ENCODE peak calls at places on chromosomes 3 and 15, in eight cellular contexts. D is fibroblast of the conjunctiva; C is RPMI8226; B is activated T-cell treated with anti-CD3 and anti-CD28 coated beads, Interleukin-2, amount 50 U/mL, for 72 hours; M is lower lobe of right lung; V is SW 1271; N is Peyer's patch; S is left lung. E is an unnamed sample.

GRCh38 chr3:120393252-120393651 is 44.1 kb upstream of the LRRC58 start:
- DNase-seq in D (no peak), C (no peak), B (no peak), M (no peak), V (no peak), N (no peak), S (no peak), E (no peak)

GRCh38 chr3:60737633-60738399 is 513.4 kb downstream of the FHIT start:
- DNase-seq in D (no peak), C (no peak), B (no peak), M (no peak), V (no peak), N (no peak), S (no peak), E (no peak)

GRCh38 chr3:31645233-31645632 is 112.5 kb downstream of the STT3B start:
- DNase-seq in D (no peak), C (no peak), B (no peak), M (no peak), V (no peak), N (no peak), S (no peak), E (no peak)

GRCh38 chr3:80232760-80233159 is 465.0 kb upstream of the ROBO1 start:
- DNase-seq in D (peak), C (no peak), B (no peak), M (no peak), V (no peak), N (no peak), S (no peak), E (peak)

GRCh38 chr3:33949074-33949473 is 150.6 kb downstream of the PDCD6IP start:
- DNase-seq in D (no peak), C (no peak), B (no peak), M (no peak), V (no peak), N (no peak), S (no peak), E (no peak)

GRCh38 chr15:40830884-40831283 is 2.4 kb upstream of the PPP1R14D start:
- DNase-seq in D (no peak), C (no peak), B (no peak), M (no peak), V (no peak), N (no peak), S (no peak), E (no peak)

GRCh38 chr15:57743424-57743823 is 36.9 kb downstream of the POLR2M start:
- DNase-seq in D (no peak), C (peak), B (no peak), M (no peak), V (no peak), N (no peak), S (no peak), E (peak)

GRCh38 chr3:5321941-5322340 is 134.4 kb downstream of the EDEM1 start:
- DNase-seq in D (no peak), C (no peak), B (no peak), M (no peak), V (no peak), N (no peak), S (no peak), E (no peak)